ENCODE peak calls at places on chromosome 13, in eight cellular contexts. One of them, this sample, is unnamed.

GRCh38 chr13:35489050-35489449 is 12.6 kb upstream of the MAB21L1 start:
- DNase-seq in stimulated activated naive CD8-positive, alpha-beta T cell treated with anti-CD3 and anti-CD28 coated beads, Interleukin-15, Interleukin-2, amounts not matched to agents 100 U/mL and 50 U/mL, for 24 hours: no peak
- DNase-seq in left lung: no peak
- DNase-seq in hippocampal formation: no peak
- DNase-seq in choroid plexus epithelial cell: no peak
- DNase-seq in DND-41: no peak
- DNase-seq in stimulated activated CD4-positive, alpha-beta T cell treated with anti-CD3 and anti-CD28 coated beads, Interleukin-1b, Interleukin-23, amount 100 ng/mL, for 4 hours: no peak
- DNase-seq in left colon: no peak
- DNase-seq in this sample: no peak

GRCh38 chr13:44051923-44052322 is 172.2 kb downstream of the LACC1 start:
- DNase-seq in left colon: no peak
- DNase-seq in hippocampal formation: no peak
- DNase-seq in DND-41: no peak
- DNase-seq in choroid plexus epithelial cell: peak
- DNase-seq in stimulated activated naive CD8-positive, alpha-beta T cell treated with anti-CD3 and anti-CD28 coated beads, Interleukin-15, Interleukin-2, amounts not matched to agents 100 U/mL and 50 U/mL, for 24 hours: no peak
- DNase-seq in stimulated activated CD4-positive, alpha-beta T cell treated with anti-CD3 and anti-CD28 coated beads, Interleukin-1b, Interleukin-23, amount 100 ng/mL, for 4 hours: no peak
- DNase-seq in left lung: no peak
- DNase-seq in this sample: no peak

GRCh38 chr13:106612688-106613087 is 44.8 kb upstream of the ARGLU1 start:
- DNase-seq in stimulated activated naive CD8-positive, alpha-beta T cell treated with anti-CD3 and anti-CD28 coated beads, Interleukin-15, Interleukin-2, amounts not matched to agents 100 U/mL and 50 U/mL, for 24 hours: no peak
- DNase-seq in choroid plexus epithelial cell: peak
- DNase-seq in left colon: peak
- DNase-seq in DND-41: no peak
- DNase-seq in hippocampal formation: peak
- DNase-seq in stimulated activated CD4-positive, alpha-beta T cell treated with anti-CD3 and anti-CD28 coated beads, Interleukin-1b, Interleukin-23, amount 100 ng/mL, for 4 hours: no peak
- DNase-seq in left lung: no peak
- DNase-seq in this sample: no peak

GRCh38 chr13:96771501-96772367 is 222.5 kb downstream of the OXGR1 start:
- DNase-seq in choroid plexus epithelial cell: no peak
- DNase-seq in stimulated activated naive CD8-positive, alpha-beta T cell treated with anti-CD3 and anti-CD28 coated beads, Interleukin-15, Interleukin-2, amounts not matched to agents 100 U/mL and 50 U/mL, for 24 hours: no peak
- DNase-seq in DND-41: peak
- DNase-seq in stimulated activated CD4-positive, alpha-beta T cell treated with anti-CD3 and anti-CD28 coated beads, Interleukin-1b, Interleukin-23, amount 100 ng/mL, for 4 hours: no peak
- DNase-seq in left lung: no peak
- DNase-seq in hippocampal formation: no peak
- DNase-seq in left colon: no peak
- DNase-seq in this sample: no peak

GRCh38 chr13:23558675-23559536 is 11.3 kb upstream of the TNFRSF19 start:
- DNase-seq in hippocampal formation: no peak
- DNase-seq in stimulated activated naive CD8-positive, alpha-beta T cell treated with anti-CD3 and anti-CD28 coated beads, Interleukin-15, Interleukin-2, amounts not matched to agents 100 U/mL and 50 U/mL, for 24 hours: no peak
- DNase-seq in left colon: no peak
- DNase-seq in DND-41: no peak
- DNase-seq in stimulated activated CD4-positive, alpha-beta T cell treated with anti-CD3 and anti-CD28 coated beads, Interleukin-1b, Interleukin-23, amount 100 ng/mL, for 4 hours: no peak
- DNase-seq in choroid plexus epithelial cell: peak
- DNase-seq in left lung: no peak
- DNase-seq in this sample: peak

GRCh38 chr13:32443111-32443510 is 15.2 kb upstream of the N4BP2L1 start:
- DNase-seq in choroid plexus epithelial cell: peak
- DNase-seq in DND-41: peak
- DNase-seq in stimulated activated CD4-positive, alpha-beta T cell treated with anti-CD3 and anti-CD28 coated beads, Interleukin-1b, Interleukin-23, amount 100 ng/mL, for 4 hours: no peak
- DNase-seq in stimulated activated naive CD8-positive, alpha-beta T cell treated with anti-CD3 and anti-CD28 coated beads, Interleukin-15, Interleukin-2, amounts not matched to agents 100 U/mL and 50 U/mL, for 24 hours: no peak
- DNase-seq in hippocampal formation: peak
- DNase-seq in left lung: no peak
- DNase-seq in left colon: no peak
- DNase-seq in this sample: peak

GRCh38 chr13:25910243-25910642 is 141.6 kb downstream of the SHISA2 start:
- DNase-seq in stimulated activated naive CD8-positive, alpha-beta T cell treated with anti-CD3 and anti-CD28 coated beads, Interleukin-15, Interleukin-2, amounts not matched to agents 100 U/mL and 50 U/mL, for 24 hours: no peak
- DNase-seq in left lung: no peak
- DNase-seq in hippocampal formation: no peak
- DNase-seq in choroid plexus epithelial cell: no peak
- DNase-seq in stimulated activated CD4-positive, alpha-beta T cell treated with anti-CD3 and anti-CD28 coated beads, Interleukin-1b, Interleukin-23, amount 100 ng/mL, for 4 hours: no peak
- DNase-seq in DND-41: no peak
- DNase-seq in left colon: no peak
- DNase-seq in this sample: no peak

GRCh38 chr13:60790620-60791019 is 393.6 kb downstream of the TDRD3 start:
- DNase-seq in left lung: no peak
- DNase-seq in left colon: no peak
- DNase-seq in hippocampal formation: no peak
- DNase-seq in stimulated activated naive CD8-positive, alpha-beta T cell treated with anti-CD3 and anti-CD28 coated beads, Interleukin-15, Interleukin-2, amounts not matched to agents 100 U/mL and 50 U/mL, for 24 hours: no peak
- DNase-seq in choroid plexus epithelial cell: no peak
- DNase-seq in stimulated activated CD4-positive, alpha-beta T cell treated with anti-CD3 and anti-CD28 coated beads, Interleukin-1b, Interleukin-23, amount 100 ng/mL, for 4 hours: no peak
- DNase-seq in DND-41: no peak
- DNase-seq in this sample: no peak

GRCh38 chr13:78137404-78138142 is 218.9 kb upstream of the EDNRB start:
- DNase-seq in choroid plexus epithelial cell: peak
- DNase-seq in stimulated activated CD4-positive, alpha-beta T cell treated with anti-CD3 and anti-CD28 coated beads, Interleukin-1b, Interleukin-23, amount 100 ng/mL, for 4 hours: no peak
- DNase-seq in DND-41: peak
- DNase-seq in left lung: no peak
- DNase-seq in hippocampal formation: peak
- DNase-seq in stimulated activated naive CD8-positive, alpha-beta T cell treated with anti-CD3 and anti-CD28 coated beads, Interleukin-15, Interleukin-2, amounts not matched to agents 100 U/mL and 50 U/mL, for 24 hours: peak
- DNase-seq in left colon: no peak
- DNase-seq in this sample: peak

GRCh38 chr13:80577951-80578670 is 237.2 kb upstream of the SPRY2 start:
- DNase-seq in stimulated activated CD4-positive, alpha-beta T cell treated with anti-CD3 and anti-CD28 coated beads, Interleukin-1b, Interleukin-23, amount 100 ng/mL, for 4 hours: no peak
- DNase-seq in stimulated activated naive CD8-positive, alpha-beta T cell treated with anti-CD3 and anti-CD28 coated beads, Interleukin-15, Interleukin-2, amounts not matched to agents 100 U/mL and 50 U/mL, for 24 hours: no peak
- DNase-seq in choroid plexus epithelial cell: no peak
- DNase-seq in left lung: peak
- DNase-seq in hippocampal formation: no peak
- DNase-seq in DND-41: no peak
- DNase-seq in left colon: no peak
- DNase-seq in this sample: no peak

GRCh38 chr13:42375663-42376062 is 103.7 kb downstream of the AKAP11 start:
- DNase-seq in hippocampal formation: no peak
- DNase-seq in DND-41: no peak
- DNase-seq in stimulated activated CD4-positive, alpha-beta T cell treated with anti-CD3 and anti-CD28 coated beads, Interleukin-1b, Interleukin-23, amount 100 ng/mL, for 4 hours: no peak
- DNase-seq in stimulated activated naive CD8-positive, alpha-beta T cell treated with anti-CD3 and anti-CD28 coated beads, Interleukin-15, Interleukin-2, amounts not matched to agents 100 U/mL and 50 U/mL, for 24 hours: no peak
- DNase-seq in choroid plexus epithelial cell: no peak
- DNase-seq in left colon: no peak
- DNase-seq in left lung: no peak
- DNase-seq in this sample: no peak

GRCh38 chr13:24706886-24707585 is 26.8 kb downstream of the ATP12A start:
- DNase-seq in left colon: no peak
- DNase-seq in DND-41: no peak
- DNase-seq in hippocampal formation: no peak
- DNase-seq in left lung: no peak
- DNase-seq in stimulated activated CD4-positive, alpha-beta T cell treated with anti-CD3 and anti-CD28 coated beads, Interleukin-1b, Interleukin-23, amount 100 ng/mL, for 4 hours: no peak
- DNase-seq in choroid plexus epithelial cell: no peak
- DNase-seq in stimulated activated naive CD8-positive, alpha-beta T cell treated with anti-CD3 and anti-CD28 coated beads, Interleukin-15, Interleukin-2, amounts not matched to agents 100 U/mL and 50 U/mL, for 24 hours: no peak
- DNase-seq in this sample: no peak

GRCh38 chr13:108426893-108427292 is 157.4 kb downstream of the TNFSF13B start:
- DNase-seq in left colon: no peak
- DNase-seq in stimulated activated naive CD8-positive, alpha-beta T cell treated with anti-CD3 and anti-CD28 coated beads, Interleukin-15, Interleukin-2, amounts not matched to agents 100 U/mL and 50 U/mL, for 24 hours: no peak
- DNase-seq in stimulated activated CD4-positive, alpha-beta T cell treated with anti-CD3 and anti-CD28 coated beads, Interleukin-1b, Interleukin-23, amount 100 ng/mL, for 4 hours: no peak
- DNase-seq in DND-41: no peak
- DNase-seq in choroid plexus epithelial cell: peak
- DNase-seq in hippocampal formation: no peak
- DNase-seq in left lung: no peak
- DNase-seq in this sample: no peak

GRCh38 chr13:35694031-35694430 is 217.5 kb upstream of the MAB21L1 start:
- DNase-seq in stimulated activated naive CD8-positive, alpha-beta T cell treated with anti-CD3 and anti-CD28 coated beads, Interleukin-15, Interleukin-2, amounts not matched to agents 100 U/mL and 50 U/mL, for 24 hours: no peak
- DNase-seq in hippocampal formation: no peak
- DNase-seq in left lung: no peak
- DNase-seq in stimulated activated CD4-positive, alpha-beta T cell treated with anti-CD3 and anti-CD28 coated beads, Interleukin-1b, Interleukin-23, amount 100 ng/mL, for 4 hours: no peak
- DNase-seq in choroid plexus epithelial cell: no peak
- DNase-seq in DND-41: no peak
- DNase-seq in left colon: no peak
- DNase-seq in this sample: no peak

GRCh38 chr13:47621931-47622330 is 379.1 kb downstream of the SUCLA2 start:
- DNase-seq in choroid plexus epithelial cell: peak
- DNase-seq in left colon: no peak
- DNase-seq in left lung: no peak
- DNase-seq in hippocampal formation: no peak
- DNase-seq in DND-41: no peak
- DNase-seq in stimulated activated naive CD8-positive, alpha-beta T cell treated with anti-CD3 and anti-CD28 coated beads, Interleukin-15, Interleukin-2, amounts not matched to agents 100 U/mL and 50 U/mL, for 24 hours: no peak
- DNase-seq in stimulated activated CD4-positive, alpha-beta T cell treated with anti-CD3 and anti-CD28 coated beads, Interleukin-1b, Interleukin-23, amount 100 ng/mL, for 4 hours: no peak
- DNase-seq in this sample: no peak

GRCh38 chr13:37194428-37194861 is 89.0 kb upstream of the CSNK1A1L start:
- DNase-seq in DND-41: no peak
- DNase-seq in left lung: no peak
- DNase-seq in stimulated activated CD4-positive, alpha-beta T cell treated with anti-CD3 and anti-CD28 coated beads, Interleukin-1b, Interleukin-23, amount 100 ng/mL, for 4 hours: no peak
- DNase-seq in stimulated activated naive CD8-positive, alpha-beta T cell treated with anti-CD3 and anti-CD28 coated beads, Interleukin-15, Interleukin-2, amounts not matched to agents 100 U/mL and 50 U/mL, for 24 hours: no peak
- DNase-seq in hippocampal formation: no peak
- DNase-seq in choroid plexus epithelial cell: peak
- DNase-seq in left colon: no peak
- DNase-seq in this sample: no peak

GRCh38 chr13:46507978-46508377 is 45.0 kb upstream of the LRCH1 start:
- DNase-seq in hippocampal formation: no peak
- DNase-seq in stimulated activated CD4-positive, alpha-beta T cell treated with anti-CD3 and anti-CD28 coated beads, Interleukin-1b, Interleukin-23, amount 100 ng/mL, for 4 hours: no peak
- DNase-seq in DND-41: no peak
- DNase-seq in stimulated activated naive CD8-positive, alpha-beta T cell treated with anti-CD3 and anti-CD28 coated beads, Interleukin-15, Interleukin-2, amounts not matched to agents 100 U/mL and 50 U/mL, for 24 hours: no peak
- DNase-seq in left colon: no peak
- DNase-seq in choroid plexus epithelial cell: no peak
- DNase-seq in left lung: no peak
- DNase-seq in this sample: no peak

GRCh38 chr13:33111414-33112110 is 95.3 kb downstream of the KL start:
- DNase-seq in DND-41: no peak
- DNase-seq in choroid plexus epithelial cell: peak
- DNase-seq in left lung: no peak
- DNase-seq in hippocampal formation: no peak
- DNase-seq in left colon: no peak
- DNase-seq in stimulated activated naive CD8-positive, alpha-beta T cell treated with anti-CD3 and anti-CD28 coated beads, Interleukin-15, Interleukin-2, amounts not matched to agents 100 U/mL and 50 U/mL, for 24 hours: no peak
- DNase-seq in stimulated activated CD4-positive, alpha-beta T cell treated with anti-CD3 and anti-CD28 coated beads, Interleukin-1b, Interleukin-23, amount 100 ng/mL, for 4 hours: no peak
- DNase-seq in this sample: no peak

GRCh38 chr13:76516013-76516412 is 370.2 kb downstream of the KCTD12 start:
- DNase-seq in left colon: no peak
- DNase-seq in stimulated activated naive CD8-positive, alpha-beta T cell treated with anti-CD3 and anti-CD28 coated beads, Interleukin-15, Interleukin-2, amounts not matched to agents 100 U/mL and 50 U/mL, for 24 hours: no peak
- DNase-seq in hippocampal formation: no peak
- DNase-seq in DND-41: no peak
- DNase-seq in choroid plexus epithelial cell: peak
- DNase-seq in stimulated activated CD4-positive, alpha-beta T cell treated with anti-CD3 and anti-CD28 coated beads, Interleukin-1b, Interleukin-23, amount 100 ng/mL, for 4 hours: no peak
- DNase-seq in left lung: no peak
- DNase-seq in this sample: no peak

GRCh38 chr13:30906411-30906990 is 430 bp downstream of the MEDAG start:
- DNase-seq in stimulated activated naive CD8-positive, alpha-beta T cell treated with anti-CD3 and anti-CD28 coated beads, Interleukin-15, Interleukin-2, amounts not matched to agents 100 U/mL and 50 U/mL, for 24 hours: no peak
- DNase-seq in hippocampal formation: no peak
- DNase-seq in left lung: peak
- DNase-seq in choroid plexus epithelial cell: peak
- DNase-seq in DND-41: no peak
- DNase-seq in stimulated activated CD4-positive, alpha-beta T cell treated with anti-CD3 and anti-CD28 coated beads, Interleukin-1b, Interleukin-23, amount 100 ng/mL, for 4 hours: no peak
- DNase-seq in left colon: no peak
- DNase-seq in this sample: no peak